ENCODE peak calls at places on chromosome 14, in nine cellular contexts. H is testis, Z is mesenchymal stem cell, B is esophagus squamous epithelium, S is AG10803, J is breast epithelium, G is tibial nerve, T is adipocyte, V is fibroblast of lung. Y is an unnamed sample.

GRCh38 chr14:104658325-104658712 is 31.1 kb upstream of the INF2 start:
- DNase-seq in H (no peak), Z (no peak), B (no peak), S (no peak), J (no peak), G (no peak), T (no peak), V (no peak), Y (no peak)

GRCh38 chr14:56271988-56272387 is 153.8 kb downstream of the PELI2 start:
- DNase-seq in H (no peak), Z (no peak), B (no peak), S (peak), J (no peak), G (no peak), T (peak), V (no peak), Y (no peak)

GRCh38 chr14:59123975-59124374 is 64.5 kb upstream of the DAAM1 start:
- DNase-seq in H (no peak), Z (peak), B (no peak), S (peak), J (no peak), G (no peak), T (peak), V (peak), Y (no peak)

GRCh38 chr14:37034410-37035285 is 137.8 kb downstream of the SLC25A21 start:
- DNase-seq in H (no peak), Z (no peak), B (no peak), S (peak), J (no peak), G (no peak), T (peak), V (peak), Y (peak)

GRCh38 chr14:93332853-93333630 is at the start of gene BTBD7:
- DNase-seq in H (peak), Z (peak), B (peak), S (peak), J (peak), G (peak), T (peak), V (peak), Y (peak)

GRCh38 chr14:104072586-104072985 is 12.9 kb upstream of the ASPG start:
- DNase-seq in H (no peak), Z (no peak), B (no peak), S (no peak), J (no peak), G (no peak), T (no peak), V (no peak), Y (no peak)

GRCh38 chr14:61885203-61885961 is 123.2 kb downstream of the SNAPC1 start:
- DNase-seq in H (no peak), Z (no peak), B (no peak), S (no peak), J (no peak), G (no peak), T (no peak), V (no peak), Y (no peak)

GRCh38 chr14:91315844-91316267 is 71.4 kb upstream of the GPR68 start:
- DNase-seq in H (no peak), Z (no peak), B (no peak), S (no peak), J (no peak), G (no peak), T (no peak), V (no peak), Y (no peak)

GRCh38 chr14:99899578-99900178 is 106.5 kb downstream of the EML1 start:
- DNase-seq in H (no peak), Z (peak), B (no peak), S (peak), J (no peak), G (no peak), T (peak), V (peak), Y (no peak)

GRCh38 chr14:57749267-57749666 is 116.6 kb downstream of the SLC35F4 start:
- DNase-seq in H (no peak), Z (no peak), B (no peak), S (peak), J (no peak), G (no peak), T (no peak), V (no peak), Y (peak)

GRCh38 chr14:61406198-61406597 is 84.8 kb downstream of the PRKCH start:
- DNase-seq in H (no peak), Z (no peak), B (no peak), S (no peak), J (no peak), G (no peak), T (no peak), V (no peak), Y (no peak)

GRCh38 chr14:24315243-24315806 is 4.0 kb downstream of the LTB4R start:
- DNase-seq in H (no peak), Z (no peak), B (no peak), S (no peak), J (no peak), G (no peak), T (no peak), V (no peak), Y (peak)

GRCh38 chr14:92589213-92589852 is 75.8 kb downstream of the RIN3 start:
- DNase-seq in H (no peak), Z (peak), B (no peak), S (peak), J (no peak), G (no peak), T (peak), V (peak), Y (no peak)

GRCh38 chr14:30874999-30875787 is 834 bp downstream of the COCH start:
- DNase-seq in H (no peak), Z (peak), B (no peak), S (no peak), J (no peak), G (no peak), T (no peak), V (no peak), Y (peak)

GRCh38 chr14:103628221-103628683 is 759 bp upstream of the KLC1 start:
- DNase-seq in H (peak), Z (peak), B (no peak), S (peak), J (peak), G (peak), T (peak), V (peak), Y (peak)

GRCh38 chr14:22405201-22405600 is 183.8 kb downstream of the DAD1 start:
- DNase-seq in H (no peak), Z (no peak), B (no peak), S (no peak), J (no peak), G (no peak), T (no peak), V (no peak), Y (no peak)

GRCh38 chr14:22411398-22411797 is 177.6 kb downstream of the DAD1 start:
- DNase-seq in H (no peak), Z (no peak), B (no peak), S (no peak), J (no peak), G (no peak), T (no peak), V (no peak), Y (no peak)

GRCh38 chr14:22410497-22410896 is 178.5 kb downstream of the DAD1 start:
- DNase-seq in H (no peak), Z (no peak), B (no peak), S (no peak), J (no peak), G (no peak), T (no peak), V (no peak), Y (no peak)

GRCh38 chr14:22403286-22403685 is 185.7 kb downstream of the DAD1 start:
- DNase-seq in H (no peak), Z (no peak), B (no peak), S (no peak), J (no peak), G (no peak), T (peak), V (no peak), Y (no peak)

GRCh38 chr14:22407033-22407432 is 182.0 kb downstream of the DAD1 start:
- DNase-seq in H (no peak), Z (no peak), B (no peak), S (no peak), J (no peak), G (no peak), T (no peak), V (no peak), Y (no peak)
- H3K4me3 ChIP-seq in H (no peak), Z (no peak), B (no peak), S (no peak), J (no peak), G (no peak), T (no peak), V (no peak), Y (no peak)

GRCh38 chr14:77296906-77297305 is 23.8 kb downstream of the POMT2 start:
- DNase-seq in H (no peak), Z (no peak), B (no peak), S (no peak), J (no peak), G (no peak), T (no peak), V (no peak), Y (no peak)

GRCh38 chr14:77302926-77303325 is 17.8 kb downstream of the POMT2 start:
- DNase-seq in H (no peak), Z (peak), B (no peak), S (peak), J (no peak), G (no peak), T (peak), V (peak), Y (peak)

GRCh38 chr14:77296155-77296554 is 24.5 kb downstream of the POMT2 start:
- DNase-seq in H (peak), Z (no peak), B (no peak), S (no peak), J (no peak), G (no peak), T (no peak), V (no peak), Y (no peak)

GRCh38 chr14:77301103-77301502 is 19.6 kb downstream of the POMT2 start:
- DNase-seq in H (peak), Z (peak), B (no peak), S (peak), J (peak), G (peak), T (peak), V (peak), Y (peak)

GRCh38 chr14:77299776-77300175 is 20.9 kb downstream of the POMT2 start:
- DNase-seq in H (no peak), Z (no peak), B (no peak), S (no peak), J (no peak), G (no peak), T (no peak), V (no peak), Y (no peak)
- H3K4me3 ChIP-seq in H (no peak), Z (no peak), B (no peak), S (no peak), J (no peak), G (no peak), T (no peak), V (no peak), Y (no peak)

GRCh38 chr14:101181717-101182313 is 278.3 kb upstream of the RTL1 start:
- DNase-seq in H (no peak), Z (no peak), B (no peak), S (no peak), J (peak), G (no peak), T (no peak), V (no peak), Y (no peak)
- H3K4me3 ChIP-seq in H (no peak), Z (no peak), B (no peak), S (no peak), J (no peak), G (no peak), T (no peak), V (no peak), Y (no peak)

GRCh38 chr14:74955229-74955999 is at the start of gene PGF:
- DNase-seq in H (peak), Z (peak), B (no peak), S (peak), J (no peak), G (peak), T (peak), V (no peak), Y (peak)

GRCh38 chr14:74956280-74957072 is 1.1 kb upstream of the PGF start:
- DNase-seq in H (no peak), Z (no peak), B (no peak), S (no peak), J (no peak), G (no peak), T (no peak), V (no peak), Y (no peak)

GRCh38 chr14:74954947-74955228 is 509 bp downstream of the PGF start:
- DNase-seq in H (no peak), Z (no peak), B (no peak), S (no peak), J (no peak), G (no peak), T (no peak), V (no peak), Y (peak)

GRCh38 chr14:74954232-74954946 is 1.0 kb downstream of the PGF start:
- DNase-seq in H (no peak), Z (peak), B (no peak), S (no peak), J (no peak), G (no peak), T (no peak), V (no peak), Y (peak)

DNA sequence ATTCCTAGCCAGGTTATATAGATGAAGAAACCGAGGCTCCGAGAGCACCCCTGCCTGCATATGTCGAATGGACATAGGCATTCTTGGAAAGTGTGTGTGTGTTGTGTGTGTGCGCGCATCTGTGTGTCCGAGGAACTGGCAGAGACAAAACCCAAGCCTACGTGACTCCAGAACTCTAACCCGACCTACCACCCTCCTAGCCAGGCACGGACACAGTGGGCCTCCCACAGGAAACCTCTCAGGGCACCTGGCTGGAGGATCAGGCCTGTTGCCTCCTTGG is 543 bp upstream of the PGF start:
- DNase-seq in H (no peak), Z (no peak), B (no peak), S (no peak), J (no peak), G (no peak), T (no peak), V (no peak), Y (no peak)
- H3K4me3 ChIP-seq in H (peak), Z (peak), B (peak), S (peak), J (peak), G (peak), T (peak), V (no peak), Y (peak)

GRCh38 chr14:68363401-68363800 is 429.5 kb downstream of the ZFP36L1 start:
- DNase-seq in H (no peak), Z (no peak), B (no peak), S (no peak), J (no peak), G (no peak), T (no peak), V (no peak), Y (no peak)
- H3K4me3 ChIP-seq in H (no peak), Z (no peak), B (no peak), S (no peak), J (no peak), G (no peak), T (no peak), V (no peak), Y (no peak)

GRCh38 chr14:75977544-75977943 is 4.3 kb downstream of the TGFB3 start:
- DNase-seq in H (no peak), Z (no peak), B (no peak), S (peak), J (no peak), G (no peak), T (no peak), V (no peak), Y (no peak)

GRCh38 chr14:75979641-75980422 is 2.0 kb downstream of the TGFB3 start:
- DNase-seq in H (peak), Z (no peak), B (no peak), S (no peak), J (no peak), G (no peak), T (no peak), V (no peak), Y (no peak)

GRCh38 chr14:75978249-75978731 is 3.5 kb downstream of the TGFB3 start:
- DNase-seq in H (no peak), Z (no peak), B (no peak), S (peak), J (no peak), G (no peak), T (no peak), V (no peak), Y (no peak)

GRCh38 chr14:75980856-75981255 is 939 bp downstream of the TGFB3 start:
- DNase-seq in H (peak), Z (no peak), B (no peak), S (no peak), J (peak), G (no peak), T (no peak), V (peak), Y (peak)

DNA sequence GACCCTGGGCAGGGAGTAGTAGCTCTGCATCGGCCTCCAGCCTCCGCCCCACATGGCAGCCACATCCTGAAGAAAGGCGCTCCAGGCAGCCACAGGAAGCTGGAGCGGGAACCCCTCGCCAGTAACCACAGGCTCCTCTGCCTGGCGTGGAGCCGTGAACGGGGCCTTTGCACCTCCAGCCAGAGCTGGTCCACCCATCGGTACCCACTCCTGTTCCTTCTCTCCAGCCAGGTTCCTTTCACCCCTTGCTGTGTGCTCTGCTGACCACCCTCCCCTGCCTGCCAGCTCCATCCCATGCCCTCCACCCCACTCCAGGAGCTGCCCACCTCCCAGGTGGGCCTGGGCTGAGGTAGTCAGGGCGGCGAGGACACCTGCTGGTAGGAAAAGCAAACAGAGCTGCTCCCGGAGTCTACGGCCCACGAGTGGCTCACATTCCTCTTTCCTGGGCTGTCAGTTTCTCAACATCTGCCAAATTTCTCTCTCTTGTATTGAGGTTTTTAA is 2.7 kb downstream of the TGFB3 start:
- DNase-seq in H (peak), Z (peak), B (no peak), S (peak), J (no peak), G (no peak), T (peak), V (peak), Y (peak)
- H3K4me3 ChIP-seq in H (peak), Z (peak), B (peak), S (peak), J (peak), G (peak), T (peak), V (peak), Y (peak)

GRCh38 chr14:68607852-68608232 is 185.0 kb downstream of the ZFP36L1 start:
- DNase-seq in H (no peak), Z (no peak), B (no peak), S (no peak), J (no peak), G (no peak), T (no peak), V (no peak), Y (peak)

GRCh38 chr14:68607081-68607851 is 185.6 kb downstream of the ZFP36L1 start:
- DNase-seq in H (no peak), Z (peak), B (no peak), S (peak), J (no peak), G (no peak), T (peak), V (peak), Y (peak)

GRCh38 chr14:68606644-68607043 is 186.2 kb downstream of the ZFP36L1 start:
- DNase-seq in H (no peak), Z (no peak), B (no peak), S (no peak), J (no peak), G (no peak), T (no peak), V (no peak), Y (peak)

GRCh38 chr14:68609012-68609411 is 183.9 kb downstream of the ZFP36L1 start:
- DNase-seq in H (no peak), Z (no peak), B (no peak), S (no peak), J (no peak), G (no peak), T (no peak), V (no peak), Y (no peak)

GRCh38 chr14:68608235-68608962 is 184.5 kb downstream of the ZFP36L1 start:
- DNase-seq in H (no peak), Z (no peak), B (no peak), S (no peak), J (no peak), G (no peak), T (no peak), V (no peak), Y (no peak)
- H3K4me3 ChIP-seq in H (no peak), Z (no peak), B (no peak), S (no peak), J (no peak), G (no peak), T (no peak), V (no peak), Y (no peak)

DNA sequence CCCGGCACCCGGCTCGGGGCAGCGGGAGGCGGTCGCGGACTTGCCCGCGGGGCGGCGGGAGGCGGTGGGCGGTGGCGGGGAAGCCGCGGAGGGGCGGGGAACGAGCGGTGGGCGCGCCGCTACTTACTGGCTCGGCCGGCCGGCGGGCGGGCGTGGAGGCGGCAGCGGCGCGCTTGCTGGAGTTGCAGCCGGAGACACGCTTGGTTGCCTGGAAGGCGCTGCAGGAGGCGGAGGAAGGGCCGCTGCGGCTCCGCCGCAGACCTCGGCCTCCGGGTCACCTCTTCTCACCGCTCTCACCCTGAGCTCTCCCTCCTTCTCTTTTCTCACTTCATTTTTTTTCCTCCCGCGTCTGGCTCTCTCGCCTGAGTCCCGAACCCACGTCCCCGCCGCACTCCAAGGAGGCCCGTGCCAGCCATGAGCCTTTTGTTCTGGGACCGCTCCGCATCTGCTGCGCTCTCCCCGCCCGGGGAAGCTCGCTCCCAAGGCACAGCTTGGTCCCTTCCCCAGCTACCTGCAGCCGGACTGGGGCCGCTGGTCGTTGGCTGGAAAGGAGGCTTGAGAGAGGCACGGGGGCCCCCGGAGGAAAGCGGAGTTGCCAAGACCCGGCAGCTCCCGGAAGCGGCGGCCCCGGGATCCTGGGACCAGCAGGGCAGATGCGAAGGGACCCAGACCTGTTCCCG is 591 bp upstream of the KCNK10 start:
- DNase-seq in H (peak), Z (peak), B (no peak), S (peak), J (no peak), G (no peak), T (peak), V (no peak), Y (peak)
- H3K4me3 ChIP-seq in H (peak), Z (peak), B (peak), S (peak), J (peak), G (peak), T (no peak), V (no peak), Y (no peak)

DNA sequence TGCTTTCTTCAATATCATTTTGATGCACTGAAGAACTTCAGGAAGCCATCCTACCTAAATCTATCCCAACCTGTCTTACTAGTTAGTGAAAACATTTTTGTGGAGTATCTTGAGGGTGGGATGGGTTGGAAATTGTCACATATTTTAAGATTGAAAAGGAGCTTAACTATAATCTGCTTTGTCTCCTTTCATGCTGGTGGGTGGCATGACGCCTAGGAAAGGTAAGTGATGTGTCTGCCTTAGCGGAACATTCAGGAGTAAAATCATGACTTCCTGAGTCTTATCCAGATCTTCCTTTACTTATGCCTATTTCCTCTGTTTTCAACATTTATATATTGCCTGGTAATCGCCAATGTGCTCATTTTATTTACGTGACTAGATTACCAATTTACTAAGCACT is 74.1 kb downstream of the FLRT2 start:
- DNase-seq in H (no peak), Z (no peak), B (no peak), S (no peak), J (no peak), G (no peak), T (no peak), V (no peak), Y (no peak)
- H3K4me3 ChIP-seq in H (no peak), Z (no peak), B (no peak), S (no peak), J (no peak), G (no peak), T (no peak), V (no peak), Y (no peak)

Y was measured in osteoblast.